ENCODE peak calls at places on chromosomes 6 and 20, in nine cellular contexts. G is adrenal gland, H is HCT116, F is A549, D is stomach, J is fibroblast of lung, A is prostate gland, Z is heart right ventricle, C is left ventricle myocardium inferior. O is an unnamed sample.

GRCh38 chr20:63576311-63576710 is 2.3 kb upstream of the HELZ2 start:
- DNase-seq in Z (no peak), F (no peak), H (no peak), G (no peak), D (no peak), J (no peak), C (no peak), A (no peak), O (no peak)

GRCh38 chr6:38179300-38179699 is 359.8 kb downstream of the ZFAND3 start:
- DNase-seq in G (no peak), H (no peak), A (no peak), C (no peak), F (no peak), Z (no peak), D (peak; percentile 15), J (no peak), O (no peak)

GRCh38 chr6:161378115-161378514 is 104.3 kb upstream of the AGPAT4 start:
- DNase-seq in A (no peak), D (no peak), G (no peak), F (no peak), Z (no peak), C (no peak), J (no peak), H (no peak), O (no peak)

GRCh38 chr6:142903806-142904205 is 41.2 kb downstream of the HIVEP2 start:
- DNase-seq in Z (no peak), G (no peak), C (no peak), J (peak; percentile 45), A (no peak), F (no peak), D (no peak), H (no peak), O (no peak)

GRCh38 chr6:3801960-3802359 is 47.2 kb upstream of the FAM50B start:
- DNase-seq in Z (no peak), G (no peak), F (no peak), H (no peak), J (no peak), A (no peak), C (no peak), D (no peak), O (no peak)

GRCh38 chr6:142444800-142445405 is 143.1 kb downstream of the ADGRG6 start:
- DNase-seq in H (no peak), A (no peak), F (no peak), Z (no peak), J (no peak), G (no peak), C (no peak), D (no peak), O (no peak)

GRCh38 chr6:165653196-165653595 is 9.8 kb downstream of the PDE10A start:
- DNase-seq in A (no peak), F (no peak), H (no peak), J (peak; percentile 44), D (no peak), Z (no peak), C (no peak), G (no peak), O (no peak)

GRCh38 chr6:5610640-5611039 is 349.3 kb downstream of the FARS2 start:
- DNase-seq in Z (no peak), F (no peak), D (no peak), A (no peak), H (no peak), C (no peak), G (no peak), J (no peak), O (no peak)

GRCh38 chr6:125947581-125947980 is 9.0 kb upstream of the HINT3 start:
- DNase-seq in H (no peak), C (no peak), A (no peak), D (peak; percentile 53), F (no peak), J (peak; percentile 74), Z (no peak), G (peak; percentile 70), O (no peak)

GRCh38 chr20:25382704-25383370 is 7.8 kb downstream of the ABHD12 start:
- DNase-seq in C (peak; percentile 36), A (no peak), Z (peak; percentile 21), D (no peak), J (peak; percentile 12), F (no peak), G (no peak), H (no peak), O (no peak)
- H3K27ac ChIP-seq in C (no peak overlapping the region), A (no peak overlapping the region), Z (peak overlapping the region; percentile 31), D (peak overlapping the region; percentile 21), J (no peak overlapping the region), F (no peak overlapping the region), G (no peak overlapping the region), H (no peak overlapping the region), O (no peak overlapping the region)

GRCh38 chr20:57394087-57395082 is 3.2 kb downstream of the RBM38 start:
- DNase-seq in G (no peak), J (no peak), C (no peak), H (no peak), F (no peak), A (no peak), D (no peak), Z (no peak), O (no peak)
- H3K4me3 ChIP-seq in G (no peak overlapping the region), J (no peak overlapping the region), C (peak overlapping the region; percentile 80), H (no peak overlapping the region), F (no peak overlapping the region), A (no peak overlapping the region), D (no peak overlapping the region), Z (no peak overlapping the region), O (no peak overlapping the region)

DNA sequence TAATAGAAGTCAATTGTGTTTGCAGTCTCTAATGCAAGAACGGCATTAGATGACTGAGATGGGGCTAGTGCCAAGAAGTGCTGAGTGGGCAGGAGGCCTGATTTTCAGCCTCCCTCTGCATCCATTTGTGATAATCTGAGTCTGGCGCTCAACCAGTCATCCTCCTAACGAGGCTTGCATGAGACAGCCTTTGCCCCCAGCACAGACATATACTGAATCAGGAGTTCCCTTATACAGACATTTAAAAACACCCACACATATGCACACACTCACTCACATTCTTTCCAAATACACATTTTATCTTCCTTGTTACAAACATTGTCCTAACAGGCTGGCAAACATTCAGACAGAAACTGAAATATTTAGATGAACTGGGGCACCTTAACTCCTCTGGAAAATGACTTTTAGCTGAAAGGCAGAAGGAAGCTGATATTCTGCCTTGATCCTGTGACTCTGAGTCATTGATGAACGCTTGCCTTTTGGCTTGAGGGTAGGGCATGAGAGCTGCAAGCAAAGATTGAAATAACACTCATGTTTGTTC is 562.3 kb downstream of the DHX35 start:
- DNase-seq in C (no peak), D (no peak), G (no peak), J (peak; percentile 1), A (no peak), Z (no peak), H (no peak), F (no peak), O (no peak)
- H3K9me3 ChIP-seq in C (no peaks in the 10 kb centered on the region), D (no peaks in the 10 kb centered on the region), G (no peaks in the 10 kb centered on the region), J (no peaks in the 10 kb centered on the region), A (no peaks in the 10 kb centered on the region), Z (no peaks in the 10 kb centered on the region), H (peaks cover under 1% of the 10 kb centered on the region), F (no peaks in the 10 kb centered on the region), O (no peaks in the 10 kb centered on the region)

GRCh38 chr6:81572020-81572419 is 180.5 kb downstream of the TENT5A start:
- DNase-seq in Z (no peak), D (no peak), G (no peak), H (no peak), C (no peak), A (no peak), F (no peak), J (no peak), O (no peak)
- H3K27ac ChIP-seq in Z (no peak overlapping the region), D (no peak overlapping the region), G (no peak overlapping the region), H (no peak overlapping the region), C (peak overlapping the region; percentile 6), A (no peak overlapping the region), F (no peak overlapping the region), J (no peak overlapping the region), O (no peak overlapping the region)

DNA sequence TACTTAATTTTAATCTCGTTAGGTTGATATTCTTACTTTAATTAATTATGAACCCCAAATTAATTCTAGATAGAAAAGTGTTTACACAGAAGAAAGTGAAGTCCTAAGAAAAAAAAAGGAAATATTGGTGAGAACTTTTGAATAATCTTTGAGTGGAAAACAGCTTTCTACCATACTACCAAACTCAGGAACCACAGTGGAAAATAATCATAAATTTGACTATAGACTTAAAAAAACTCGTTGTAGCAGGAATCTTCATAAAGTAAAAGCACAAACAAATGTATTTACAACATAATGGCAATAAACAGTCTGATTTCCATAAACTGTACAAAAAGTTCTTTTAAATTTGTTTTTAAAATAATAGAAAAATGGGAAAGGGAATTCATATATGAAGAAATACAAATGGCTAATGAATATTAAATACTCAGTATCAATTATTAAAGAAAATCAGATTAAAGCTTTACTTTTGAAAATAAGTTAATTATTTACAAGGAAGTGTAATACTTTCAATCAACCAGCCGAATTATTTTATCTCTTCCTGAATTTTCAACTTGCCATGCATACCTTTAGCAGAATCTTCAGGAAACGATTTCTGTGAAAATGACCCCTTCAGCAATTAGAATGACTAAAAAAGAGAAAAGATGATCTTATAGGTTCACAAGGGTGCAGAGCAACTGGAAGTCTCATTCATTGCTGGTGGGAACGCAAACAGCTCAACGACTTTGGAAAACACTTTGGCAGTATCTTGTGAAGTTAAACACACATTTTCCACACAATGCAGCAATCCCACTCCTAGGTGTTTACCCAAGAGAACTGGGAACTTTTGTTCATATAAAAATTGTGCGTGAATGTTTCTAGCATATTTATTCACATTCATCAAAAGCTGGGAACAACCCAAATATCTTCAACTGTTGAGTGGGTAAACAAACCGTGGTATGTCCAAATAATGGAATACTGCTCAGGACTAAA is 38.5 kb upstream of the BMP6 start:
- DNase-seq in G (no peak), A (no peak), C (no peak), F (no peak), Z (no peak), D (no peak), H (no peak), J (no peak), O (no peak)
- H3K4me3 ChIP-seq in G (no peak overlapping the region), A (no peak overlapping the region), C (no peak overlapping the region), F (no peak overlapping the region), Z (no peak overlapping the region), D (no peak overlapping the region), H (no peak overlapping the region), J (no peak overlapping the region), O (no peak overlapping the region)

O was measured in iPS DF 6.9.